ENCODE peak calls at places on chromosomes 13 and 19, in ten cellular contexts. F is IMR-90, P is astrocyte, T is heart left ventricle, C is mammary epithelial cell, Q is uterus, E is fibroblast of lung, Z is neural progenitor cell, G is thoracic aorta, H is DND-41. A is an unnamed sample.

GRCh38 chr13:100674363-100674847 is at the start of gene TMTC4:
- DNase-seq in F (no peak), P (no peak), T (no peak), C (no peak), Q (no peak), E (no peak), Z (peak; percentile 85), G (no peak), H (peak; percentile 50), A (no peak)

GRCh38 chr13:101453784-101454201 is 1.3 kb downstream of the ITGBL1 start:
- DNase-seq in F (no peak), P (no peak), T (no peak), C (peak; percentile 87), Q (no peak), E (no peak), Z (no peak), G (no peak), H (no peak), A (no peak)

GRCh38 chr13:63472736-63473135 is 2057.1 kb upstream of the PCDH20 start:
- DNase-seq in F (no peak), P (no peak), T (no peak), C (no peak), Q (no peak), E (no peak), Z (no peak), G (no peak), H (no peak), A (no peak)

GRCh38 chr19:35569281-35569781 is 5.9 kb upstream of the ATP4A start:
- DNase-seq in F (no peak), P (no peak), T (no peak), C (no peak), Q (no peak), E (no peak), Z (no peak), G (no peak), H (no peak), A (no peak)

GRCh38 chr19:6723108-6723618 is 2.7 kb upstream of the C3 start:
- DNase-seq in F (peak; percentile 10), P (peak; percentile 39), T (no peak), C (peak; percentile 51), Q (peak; percentile 82), E (peak; percentile 52), Z (no peak), G (no peak), H (no peak), A (no peak)

GRCh38 chr19:29681422-29682235 is 16.4 kb downstream of the PLEKHF1 start:
- DNase-seq in F (no peak), P (peak; percentile 57), T (no peak), C (no peak), Q (no peak), E (peak; percentile 69), Z (no peak), G (no peak), H (no peak), A (no peak)

GRCh38 chr19:13215572-13216380 is 65.6 kb downstream of the IER2 start:
- DNase-seq in F (no peak), P (peak; percentile 13), T (no peak), C (peak; percentile 65), Q (no peak), E (peak; percentile 34), Z (no peak), G (no peak), H (no peak), A (peak; percentile 61)

GRCh38 chr19:27765397-27765796 is 1447.6 kb downstream of the UQCRFS1 start:
- DNase-seq in F (no peak), P (no peak), T (no peak), C (no peak), Q (no peak), E (no peak), Z (no peak), G (no peak), H (no peak), A (no peak)

GRCh38 chr13:24685314-24685713 is 5.1 kb downstream of the ATP12A start:
- DNase-seq in F (no peak), P (no peak), T (no peak), C (no peak), Q (no peak), E (no peak), Z (no peak), G (no peak), H (no peak), A (no peak)

GRCh38 chr13:63636231-63636993 is 2220.8 kb upstream of the PCDH20 start:
- DNase-seq in F (no peak), P (no peak), T (no peak), C (no peak), Q (no peak), E (no peak), Z (no peak), G (no peak), H (peak; percentile 7), A (no peak)

GRCh38 chr19:55118401-55118991 is 1.1 kb upstream of the PPP1R12C start:
- DNase-seq in F (no peak), P (no peak), T (peak; percentile 71), C (no peak), Q (peak; percentile 46), E (no peak), Z (peak; percentile 75), G (no peak), H (no peak), A (no peak)

GRCh38 chr13:76884167-76884566 is 2.0 kb downstream of the KCTD12 start:
- DNase-seq in F (no peak), P (no peak), T (peak; percentile 31), C (peak; percentile 49), Q (peak; percentile 38), E (peak; percentile 5), Z (peak; percentile 49), G (no peak), H (no peak), A (no peak)

GRCh38 chr13:27211771-27212364 is 39.5 kb upstream of the RPL21 start:
- DNase-seq in F (peak; percentile 86), P (peak; percentile 71), T (no peak), C (peak; percentile 58), Q (no peak), E (peak; percentile 82), Z (no peak), G (no peak), H (no peak), A (no peak)

DNA sequence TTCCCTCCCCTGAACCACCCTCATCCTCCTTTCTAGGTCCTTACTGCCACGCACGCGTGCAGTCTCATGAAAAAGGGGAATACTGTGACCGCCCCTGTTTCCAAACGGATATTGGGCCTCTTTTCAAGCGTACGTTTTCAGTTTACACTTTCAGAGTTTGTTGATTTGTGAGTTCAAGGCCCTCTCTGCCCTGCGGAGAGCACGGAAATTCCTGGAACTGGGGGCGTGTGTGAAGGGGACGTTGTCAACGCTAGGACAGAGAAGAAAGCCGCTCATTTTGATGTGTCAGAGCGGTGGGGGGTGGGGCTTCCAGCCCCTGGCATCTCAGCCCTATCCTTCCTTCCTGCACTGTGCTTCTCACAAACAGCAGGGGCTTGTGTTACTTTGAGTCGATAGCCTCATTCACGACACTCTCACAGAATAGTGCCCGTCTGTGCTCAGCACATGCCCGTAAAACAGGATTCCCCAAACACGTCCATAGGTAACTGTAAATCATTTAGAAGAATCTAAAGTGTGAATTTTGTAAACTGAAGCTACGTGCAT is 137.6 kb upstream of the PEG3 start:
- DNase-seq in F (no peak), P (no peak), T (no peak), C (no peak), Q (no peak), E (no peak), Z (no peak), G (no peak), H (no peak), A (no peak)
- H3K4me1 ChIP-seq in F (no peaks in the 10 kb centered on the region), P (no peaks in the 10 kb centered on the region), T (no peaks in the 10 kb centered on the region), C (no peaks in the 10 kb centered on the region), Q (peaks cover 8% of the 10 kb centered on the region), E (no peaks in the 10 kb centered on the region), Z (no peaks in the 10 kb centered on the region), G (no peaks in the 10 kb centered on the region), H (no peaks in the 10 kb centered on the region), A (no peaks in the 10 kb centered on the region)

DNA sequence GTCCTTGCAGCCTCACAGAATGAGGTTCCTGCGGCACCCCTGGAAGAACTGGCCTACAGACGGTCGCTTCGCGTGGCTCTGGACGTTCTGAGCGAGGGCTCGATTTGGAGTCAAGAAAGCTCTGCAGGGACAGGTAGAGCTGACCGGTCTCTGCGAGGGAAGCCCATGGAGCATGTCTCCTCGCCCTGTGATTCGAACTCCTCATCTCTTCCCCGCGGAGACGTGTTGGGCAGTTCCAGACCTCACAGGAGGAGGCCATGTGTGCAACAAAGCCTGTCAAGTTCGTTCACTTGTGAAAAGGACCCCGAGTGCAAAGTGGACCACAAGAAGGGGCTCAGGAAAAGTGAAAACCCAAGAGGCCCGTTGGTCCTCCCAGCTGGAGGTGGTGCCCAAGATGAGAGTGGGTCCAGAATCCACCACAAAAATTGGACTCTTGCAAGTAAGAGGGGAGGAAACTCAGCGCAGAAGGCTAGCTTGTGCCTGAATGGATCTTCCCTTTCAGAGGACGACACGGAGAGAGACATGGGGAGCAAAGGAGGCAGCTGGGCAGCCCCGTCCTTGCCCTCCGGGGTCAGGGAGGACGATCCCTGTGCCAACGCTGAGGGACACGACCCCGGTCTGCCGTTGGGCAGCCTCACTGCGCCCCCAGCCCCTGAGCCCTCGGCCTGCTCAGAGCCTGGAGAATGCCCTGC is 23.4 kb upstream of the NDUFS7 start:
- DNase-seq in F (no peak), P (no peak), T (no peak), C (no peak), Q (no peak), E (peak; percentile 32), Z (no peak), G (no peak), H (no peak), A (no peak)
- H3K4me3 ChIP-seq in F (no peak overlapping the region), P (peak overlapping the region; percentile 9), T (peak overlapping the region; percentile 18), C (no peak overlapping the region), Q (no peak overlapping the region), E (no peak overlapping the region), Z (peak overlapping the region; percentile 31), G (peak overlapping the region; percentile 58), H (no peak overlapping the region), A (no peak overlapping the region)

GRCh38 chr19:44332145-44332544 is 24.3 kb downstream of the ZNF112 start:
- DNase-seq in F (no peak), P (no peak), T (no peak), C (no peak), Q (no peak), E (no peak), Z (no peak), G (no peak), H (no peak), A (no peak)
- H3K9me3 ChIP-seq in F (peaks cover 28% of the 10 kb centered on the region), P (peaks cover 22% of the 10 kb centered on the region), T (peaks cover 85% of the 10 kb centered on the region), C (peaks cover 8% of the 10 kb centered on the region), Q (no peaks in the 10 kb centered on the region), E (no peaks in the 10 kb centered on the region), Z (peaks cover 51% of the 10 kb centered on the region), G (peaks cover 88% of the 10 kb centered on the region), H (peaks cover 22% of the 10 kb centered on the region), A (peaks cover 16% of the 10 kb centered on the region)

DNA sequence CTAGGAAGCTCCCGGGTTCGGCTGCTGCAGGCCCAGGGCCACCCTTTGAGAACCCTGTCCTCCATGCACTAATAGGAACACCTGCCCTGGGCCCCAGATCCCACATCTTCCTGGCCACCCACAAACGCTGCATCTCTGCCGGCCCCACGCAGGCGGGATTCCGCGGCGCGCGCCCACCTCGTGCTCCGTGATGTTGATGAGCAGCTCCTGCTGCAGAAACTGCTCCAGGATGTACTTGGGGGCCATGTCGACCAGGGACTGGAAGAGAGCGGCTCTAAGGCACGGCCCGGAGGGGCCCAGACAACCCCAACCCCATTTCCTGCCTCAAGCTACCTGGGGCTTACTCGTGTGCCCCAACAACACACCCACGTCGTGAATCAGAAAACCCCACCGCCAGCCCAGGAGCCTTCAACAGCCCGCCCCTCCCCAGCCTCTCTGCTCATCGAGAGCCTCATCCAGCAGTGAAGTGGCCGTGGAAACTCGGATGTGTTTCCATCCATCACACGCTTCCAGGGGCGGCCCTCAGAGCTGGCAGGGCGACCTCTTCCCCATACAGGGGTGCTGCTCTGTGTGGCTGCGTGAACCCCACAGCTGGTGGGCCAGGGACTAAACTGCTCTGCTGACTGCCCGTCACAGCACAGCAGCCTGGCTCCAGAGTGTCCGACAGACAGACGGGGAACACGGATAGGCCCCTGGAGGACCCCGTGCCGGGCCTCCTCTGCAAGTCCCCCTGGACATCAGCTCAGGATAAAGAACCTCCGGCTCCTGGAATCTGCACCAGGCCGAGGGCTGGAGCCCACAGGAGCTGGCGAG is 4.2 kb downstream of the POLR2E start:
- DNase-seq in F (no peak), P (no peak), T (no peak), C (no peak), Q (no peak), E (no peak), Z (no peak), G (no peak), H (no peak), A (no peak)
- H3K4me1 ChIP-seq in F (peaks cover 5% of the 10 kb centered on the region), P (peaks cover 12% of the 10 kb centered on the region), T (peaks cover 9% of the 10 kb centered on the region), C (peaks cover 7% of the 10 kb centered on the region), Q (peaks cover 3% of the 10 kb centered on the region), E (peaks cover 5% of the 10 kb centered on the region), Z (peaks cover 4% of the 10 kb centered on the region), G (peaks cover 10% of the 10 kb centered on the region), H (peaks cover 24% of the 10 kb centered on the region), A (peaks cover 60% of the 10 kb centered on the region)